ENCODE peak calls at places on chromosomes 4 and X, in eight cellular contexts. G is mammary epithelial cell, J is WERI-Rb-1, E is ovary, T is heart right ventricle, H is right lobe of liver, N is PC-9, S is Peyer's patch. K is an unnamed sample.

GRCh38 chr4:162485486-162485885 is 321.7 kb upstream of the FSTL5 start:
- DNase-seq in H (no peak), J (no peak), N (no peak), T (no peak), E (no peak), S (no peak), G (peak; percentile 41), K (no peak)

GRCh38 chr4:83581411-83582288 is 45.7 kb downstream of the GPAT3 start:
- DNase-seq in N (no peak), H (no peak), S (peak; percentile 56), E (no peak), G (no peak), J (no peak), T (no peak), K (no peak)

GRCh38 chr4:157514711-157515110 is 294.2 kb downstream of the GRIA2 start:
- DNase-seq in G (no peak), T (no peak), H (no peak), N (no peak), J (peak; percentile 34), S (no peak), E (no peak), K (no peak)

GRCh38 chr4:183838987-183839712 is 66.0 kb upstream of the STOX2 start:
- DNase-seq in T (no peak), G (no peak), N (no peak), H (no peak), E (no peak), J (peak; percentile 40), S (no peak), K (no peak)

GRCh38 chr4:42636591-42636990 is 20.3 kb downstream of the ATP8A1 start:
- DNase-seq in E (no peak), H (no peak), J (peak; percentile 90), T (no peak), G (no peak), S (no peak), N (no peak), K (no peak)

GRCh38 chr4:91447168-91447567 is 856.6 kb upstream of the GRID2 start:
- DNase-seq in T (no peak), H (no peak), G (no peak), E (no peak), S (no peak), N (no peak), J (no peak), K (no peak)

GRCh38 chr4:7658297-7659204 is 223.8 kb upstream of the PSAPL1 start:
- DNase-seq in T (no peak), G (no peak), H (no peak), S (no peak), N (peak; percentile 22), E (no peak), J (no peak), K (no peak)

GRCh38 chr4:107182347-107182746 is 146.2 kb upstream of the DKK2 start:
- DNase-seq in N (no peak), J (no peak), H (no peak), T (no peak), S (no peak), E (no peak), G (no peak), K (no peak)

GRCh38 chr4:156686120-156686519 is 285.5 kb downstream of the PDGFC start:
- DNase-seq in J (peak; percentile 29), G (peak; percentile 65), H (no peak), E (no peak), T (no peak), S (no peak), N (no peak), K (no peak)

GRCh38 chrX:154486052-154486395 is 391 bp downstream of the UBL4A start:
- DNase-seq in S (peak; percentile 56), N (peak; percentile 51), E (peak; percentile 79), H (peak; percentile 56), G (peak; percentile 17), J (no peak), T (peak; percentile 44), K (peak; percentile 43)

GRCh38 chr4:80074651-80075050 is 1.6 kb upstream of the ANTXR2 start:
- DNase-seq in H (no peak), E (no peak), J (no peak), T (no peak), S (no peak), G (no peak), N (no peak), K (no peak)
- H3K27ac ChIP-seq in H (no peak overlapping the region), E (no peak overlapping the region), J (no peak overlapping the region), T (no peak overlapping the region), S (no peak overlapping the region), G (no peak overlapping the region), N (no peak overlapping the region), K (no peak overlapping the region)

DNA sequence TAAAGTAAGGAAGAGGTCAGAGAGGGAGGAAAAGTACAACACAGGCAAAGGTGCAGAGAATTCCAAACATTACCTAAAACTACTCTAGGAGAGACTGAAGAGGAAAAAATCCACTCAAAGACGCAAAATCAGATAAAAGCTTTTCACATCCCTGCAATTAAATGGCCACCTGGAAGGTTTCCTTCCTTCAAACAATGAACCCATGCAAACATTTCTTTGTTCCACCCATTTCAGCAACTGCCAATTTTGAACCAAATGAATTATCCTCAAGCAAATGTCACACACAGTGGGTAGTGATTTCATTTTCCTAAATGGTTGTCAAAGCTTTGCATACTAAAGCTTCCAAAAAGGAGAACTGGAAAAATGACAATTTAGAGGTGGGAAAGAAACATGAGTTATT is 45.1 kb downstream of the APBB2 start:
- DNase-seq in G (no peak), N (no peak), E (no peak), T (no peak), H (no peak), S (no peak), J (no peak), K (no peak)
- H3K27ac ChIP-seq in G (peak overlapping the region; percentile 60), N (no peak overlapping the region), E (no peak overlapping the region), T (no peak overlapping the region), H (no peak overlapping the region), S (no peak overlapping the region), J (no peak overlapping the region), K (no peak overlapping the region)

DNA sequence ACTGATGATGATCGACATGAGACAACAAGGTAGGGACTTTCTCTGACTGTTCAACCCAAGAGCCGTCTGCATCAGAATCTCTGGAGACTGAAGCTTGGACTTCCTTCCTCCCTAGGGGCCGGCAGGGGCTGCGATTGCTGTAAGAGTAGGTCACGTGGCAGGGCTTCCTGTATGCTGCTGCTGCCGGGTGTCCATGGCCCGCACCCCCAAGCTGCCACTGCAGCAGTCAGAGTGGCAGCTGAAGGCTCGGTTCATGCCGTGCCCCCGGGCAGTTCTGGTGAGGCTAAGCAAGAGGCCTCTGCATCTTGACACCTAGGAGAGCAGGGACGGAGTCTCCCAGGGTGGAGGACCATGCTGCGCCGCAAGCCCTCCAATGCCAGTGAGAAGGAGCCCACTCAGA is at the start of gene SASH3:
- DNase-seq in T (peak; percentile 38), J (no peak), S (peak; percentile 92), G (no peak), N (no peak), E (no peak), H (peak; percentile 60), K (peak; percentile 63)
- H3K27ac ChIP-seq in T (peak within 1 kb of the TSS; percentile 22), J (no peak within 1 kb of the TSS), S (peak within 1 kb of the TSS; percentile 75), G (no peak within 1 kb of the TSS), N (no peak within 1 kb of the TSS), E (no peak within 1 kb of the TSS), H (no peak within 1 kb of the TSS), K (peak within 1 kb of the TSS; percentile 53)

DNA sequence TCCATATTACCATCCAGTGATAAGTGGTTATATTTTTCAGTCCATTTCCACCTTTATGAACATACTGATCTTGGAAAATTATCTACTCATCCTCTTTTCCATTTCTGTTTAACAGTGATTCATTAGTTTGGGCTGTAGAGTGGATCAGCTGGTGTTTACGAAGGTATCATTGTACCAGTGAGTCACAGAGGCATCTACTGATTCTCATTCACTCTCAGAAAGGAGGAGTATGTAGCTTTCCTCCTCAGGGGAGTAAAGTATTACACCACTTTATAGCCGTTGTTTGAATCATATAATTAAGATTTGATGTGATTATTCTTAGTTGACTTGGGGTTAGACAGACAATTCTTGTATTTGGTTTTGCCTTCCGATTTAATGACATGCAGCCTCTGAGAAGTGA is 74.7 kb downstream of the GALNT7 start:
- DNase-seq in H (no peak), T (no peak), G (peak; percentile 88), S (no peak), N (no peak), E (no peak), J (no peak), K (no peak)
- H3K27ac ChIP-seq in H (no peak overlapping the region), T (no peak overlapping the region), G (peak overlapping the region; percentile 41), S (no peak overlapping the region), N (no peak overlapping the region), E (no peak overlapping the region), J (no peak overlapping the region), K (no peak overlapping the region)

DNA sequence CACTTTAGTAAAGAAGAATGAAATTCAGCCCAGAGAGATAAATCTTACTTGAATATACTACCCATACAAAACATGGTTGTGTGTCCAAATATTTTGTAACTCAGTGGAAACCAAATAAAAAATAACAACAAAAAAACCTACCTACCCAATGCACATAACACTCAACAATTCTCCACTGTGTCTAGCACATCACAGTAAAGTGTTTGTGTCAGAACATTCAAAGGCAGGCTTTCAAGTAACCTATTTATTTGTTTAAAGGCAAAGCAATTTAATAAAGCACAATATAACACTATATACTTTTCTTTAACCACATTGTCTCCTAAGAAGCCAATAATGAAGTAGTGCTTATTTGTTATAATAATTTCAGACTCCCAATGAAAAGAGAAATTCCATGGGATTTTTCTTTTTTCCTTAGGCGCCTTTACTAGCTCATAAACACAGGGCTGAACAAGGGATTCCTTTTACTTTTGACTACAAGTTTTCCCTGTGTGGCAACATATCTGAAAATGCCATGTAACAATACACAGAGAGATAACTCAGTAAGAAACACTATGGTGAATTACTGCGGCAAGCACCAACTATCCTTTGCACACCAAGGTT is 13.7 kb downstream of the RASGEF1B start:
- DNase-seq in S (no peak), J (no peak), E (no peak), T (no peak), G (no peak), H (no peak), N (no peak), K (no peak)
- H3K27ac ChIP-seq in S (no peak overlapping the region), J (no peak overlapping the region), E (no peak overlapping the region), T (no peak overlapping the region), G (no peak overlapping the region), H (no peak overlapping the region), N (no peak overlapping the region), K (no peak overlapping the region)

DNA sequence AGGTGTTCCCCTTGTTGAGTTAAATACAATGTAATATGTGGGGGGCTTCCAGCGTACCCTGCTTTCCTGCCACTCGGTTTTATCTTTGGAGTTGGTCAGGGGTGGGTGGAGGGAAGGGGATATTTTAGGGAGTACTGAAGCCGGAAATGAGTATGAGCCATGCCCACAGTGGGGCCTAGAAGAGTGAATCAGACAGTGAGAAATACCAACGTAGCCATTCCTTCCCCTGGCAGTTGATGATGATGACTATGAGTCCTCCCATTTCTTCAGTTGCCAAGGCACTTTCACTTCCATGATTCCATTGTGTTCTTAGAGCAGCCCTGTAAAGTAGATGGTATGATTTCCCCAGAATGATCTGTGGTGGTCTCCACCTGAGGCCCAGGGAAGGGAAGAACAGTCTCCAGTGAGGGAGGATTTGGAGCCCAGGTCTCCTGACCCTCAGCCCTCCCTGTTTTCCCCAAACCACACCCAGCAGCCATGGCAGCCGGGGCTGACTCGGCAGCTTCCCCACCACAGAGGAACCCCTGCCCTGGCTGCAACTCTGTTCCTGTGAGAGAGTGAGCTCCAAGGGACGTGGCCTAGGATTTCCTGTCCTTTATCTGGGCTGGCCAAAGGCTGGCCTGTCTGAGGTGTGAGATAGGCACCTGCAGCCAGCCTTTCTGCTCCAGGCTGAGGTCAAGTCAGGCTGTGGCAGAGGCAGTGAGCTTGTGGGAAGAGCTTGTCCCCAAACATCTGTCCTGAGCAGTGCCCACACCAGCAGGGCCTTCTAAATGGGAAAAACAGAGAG is 52.7 kb downstream of the STARD8 start:
- DNase-seq in G (peak; percentile 37), H (no peak), N (no peak), S (no peak), E (no peak), J (no peak), T (no peak), K (no peak)
- H3K27ac ChIP-seq in G (no peak overlapping the region), H (no peak overlapping the region), N (no peak overlapping the region), S (no peak overlapping the region), E (no peak overlapping the region), J (no peak overlapping the region), T (peak overlapping the region; percentile 94), K (no peak overlapping the region)

GRCh38 chr4:88028961-88029360 is 21.5 kb downstream of the PKD2 start:
- DNase-seq in N (no peak), H (no peak), T (no peak), J (no peak), G (no peak), E (no peak), S (no peak), K (no peak)
- H3K27ac ChIP-seq in N (peak overlapping the region; percentile 83), H (no peak overlapping the region), T (no peak overlapping the region), J (no peak overlapping the region), G (peak overlapping the region; percentile 99), E (no peak overlapping the region), S (no peak overlapping the region), K (peak overlapping the region; percentile 7)